ENCODE peak calls at places on chromosomes 16 and 17, in six cellular contexts. G is nephron progenitor cell, Q is suprapubic skin, V is activated B cell treated with CpG ODN at 0.5 μM for 24 hours, F is mammary epithelial cell, T is endothelial cell. Y is an unnamed sample.

GRCh38 chr17:41645371-41646063 is 21.1 kb upstream of the KRT17 start:
- DNase-seq in G (no peak), Q (no peak), V (no peak), F (peak), T (no peak), Y (no peak)

GRCh38 chr17:12619444-12620199 is 46.1 kb upstream of the MYOCD start:
- DNase-seq in G (no peak), Q (no peak), V (no peak), F (no peak), T (no peak), Y (no peak)

GRCh38 chr16:5982979-5983378 is 885.4 kb upstream of the EEF2KMT start:
- DNase-seq in G (no peak), Q (no peak), V (no peak), F (no peak), T (no peak), Y (no peak)

GRCh38 chr17:55693244-55694216 is 29.1 kb downstream of the TMEM100 start:
- DNase-seq in G (no peak), Q (no peak), V (no peak), F (no peak), T (no peak), Y (no peak)

GRCh38 chr17:35214192-35214591 is 20.0 kb upstream of the SLC35G3 start:
- DNase-seq in G (no peak), Q (no peak), V (no peak), F (no peak), T (no peak), Y (no peak)

GRCh38 chr17:333626-334396 is 18.8 kb downstream of the RPH3AL start:
- DNase-seq in G (peak), Q (peak), V (no peak), F (no peak), T (no peak), Y (no peak)

GRCh38 chr17:74814453-74814852 is 38.3 kb upstream of the NAT9 start:
- DNase-seq in G (no peak), Q (no peak), V (no peak), F (no peak), T (no peak), Y (no peak)

GRCh38 chr17:16449121-16449570 is 33.8 kb downstream of the TRPV2 start:
- DNase-seq in G (no peak), Q (no peak), V (no peak), F (peak), T (no peak), Y (no peak)

GRCh38 chr17:69810326-69811035 is 264.5 kb upstream of the KCNJ16 start:
- DNase-seq in G (no peak), Q (no peak), V (no peak), F (peak), T (no peak), Y (no peak)

GRCh38 chr16:75591001-75591852 is 25.0 kb downstream of the GABARAPL2 start:
- DNase-seq in G (no peak), Q (no peak), V (no peak), F (no peak), T (no peak), Y (no peak)

GRCh38 chr16:31471241-31471874 is 594 bp upstream of the TGFB1I1 start:
- DNase-seq in G (no peak), Q (no peak), V (no peak), F (no peak), T (no peak), Y (no peak)

GRCh38 chr16:86252596-86252995 is 257.7 kb upstream of the FOXF1 start:
- DNase-seq in G (peak), Q (no peak), V (no peak), F (peak), T (peak), Y (no peak)

GRCh38 chr16:48321307-48322036 is 63.7 kb downstream of the SIAH1 start:
- DNase-seq in G (no peak), Q (no peak), V (no peak), F (peak), T (no peak), Y (no peak)

GRCh38 chr17:15457723-15458094 is 9.7 kb downstream of the CDRT4 start:
- DNase-seq in G (no peak), Q (no peak), V (no peak), F (no peak), T (no peak), Y (no peak)

GRCh38 chr17:46995841-46996571 is 17.0 kb upstream of the RPRML start:
- DNase-seq in G (no peak), Q (no peak), V (no peak), F (peak), T (no peak), Y (no peak)

GRCh38 chr16:47734987-47735594 is 274.0 kb downstream of the PHKB start:
- DNase-seq in G (no peak), Q (no peak), V (no peak), F (no peak), T (no peak), Y (no peak)

GRCh38 chr16:56988161-56988947 is 1.0 kb upstream of the NLRC5 start:
- DNase-seq in G (no peak), Q (peak), V (no peak), F (no peak), T (no peak), Y (no peak)

GRCh38 chr17:177762-178161 is 3.7 kb downstream of the DOC2B start:
- DNase-seq in G (no peak), Q (no peak), V (no peak), F (no peak), T (no peak), Y (no peak)

GRCh38 chr17:35825206-35825605 is 15.9 kb downstream of the TAF15 start:
- DNase-seq in G (no peak), Q (no peak), V (no peak), F (no peak), T (no peak), Y (no peak)

GRCh38 chr16:2513405-2514332 is at the start of gene ATP6V0C:
- DNase-seq in G (peak), Q (peak), V (peak), F (peak), T (peak), Y (peak)

GRCh38 chr17:57938061-57938502 is 17.1 kb downstream of the CUEDC1 start:
- DNase-seq in G (no peak), Q (no peak), V (no peak), F (no peak), T (no peak), Y (no peak)

GRCh38 chr17:57940653-57941329 is 14.4 kb downstream of the CUEDC1 start:
- DNase-seq in G (no peak), Q (no peak), V (peak), F (no peak), T (no peak), Y (peak)

GRCh38 chr16:81758376-81758775 is 20.7 kb upstream of the PLCG2 start:
- DNase-seq in G (no peak), Q (no peak), V (no peak), F (peak), T (no peak), Y (no peak)

GRCh38 chr17:8062807-8063483 is 24.1 kb downstream of the ALOX15B start:
- DNase-seq in G (no peak), Q (no peak), V (no peak), F (no peak), T (no peak), Y (no peak)

GRCh38 chr17:65564793-65565192 is 3.3 kb upstream of the AXIN2 start:
- DNase-seq in G (peak), Q (no peak), V (no peak), F (no peak), T (no peak), Y (no peak)

GRCh38 chr17:71142333-71142732 is 973.0 kb downstream of the KCNJ2 start:
- DNase-seq in G (no peak), Q (no peak), V (no peak), F (no peak), T (no peak), Y (no peak)

GRCh38 chr16:7835032-7835431 is 502.4 kb downstream of the RBFOX1 start:
- DNase-seq in G (no peak), Q (no peak), V (no peak), F (no peak), T (no peak), Y (no peak)

GRCh38 chr16:78130950-78131349 is 31.5 kb downstream of the WWOX start:
- DNase-seq in G (no peak), Q (no peak), V (no peak), F (no peak), T (no peak), Y (no peak)

GRCh38 chr17:49509588-49509917 is 14.5 kb downstream of the NGFR start:
- DNase-seq in G (no peak), Q (no peak), V (no peak), F (no peak), T (no peak), Y (no peak)

GRCh38 chr17:64736804-64737492 is 74.8 kb upstream of the SMURF2 start:
- DNase-seq in G (no peak), Q (peak), V (no peak), F (peak), T (peak), Y (no peak)

GRCh38 chr17:9729735-9730420 is 61.5 kb downstream of the DHRS7C start:
- DNase-seq in G (no peak), Q (no peak), V (no peak), F (peak), T (no peak), Y (no peak)

GRCh38 chr16:85734311-85735017 is 16.4 kb downstream of the C16orf74 start:
- DNase-seq in G (no peak), Q (no peak), V (no peak), F (no peak), T (no peak), Y (no peak)

GRCh38 chr17:33949100-33949499 is 306.0 kb upstream of the CCL2 start:
- DNase-seq in G (peak), Q (peak), V (no peak), F (no peak), T (peak), Y (no peak)

GRCh38 chr16:16109453-16110110 is 113.7 kb downstream of the ABCC6 start:
- DNase-seq in G (no peak), Q (no peak), V (no peak), F (no peak), T (no peak), Y (no peak)

GRCh38 chr17:83152745-83153611 is 73.6 kb downstream of the METRNL start:
- DNase-seq in G (no peak), Q (no peak), V (no peak), F (no peak), T (no peak), Y (peak)

GRCh38 chr17:13646411-13646810 is 44.7 kb upstream of the HS3ST3A1 start:
- DNase-seq in G (no peak), Q (no peak), V (no peak), F (no peak), T (no peak), Y (no peak)

GRCh38 chr16:19213885-19214284 is 45.8 kb downstream of the SYT17 start:
- DNase-seq in G (no peak), Q (no peak), V (no peak), F (no peak), T (no peak), Y (no peak)
- TF ChIP-seq CTCF in G (no peak), Q (no peak), V (no peak), F (no peak), T (no peak), Y (no peak)

DNA sequence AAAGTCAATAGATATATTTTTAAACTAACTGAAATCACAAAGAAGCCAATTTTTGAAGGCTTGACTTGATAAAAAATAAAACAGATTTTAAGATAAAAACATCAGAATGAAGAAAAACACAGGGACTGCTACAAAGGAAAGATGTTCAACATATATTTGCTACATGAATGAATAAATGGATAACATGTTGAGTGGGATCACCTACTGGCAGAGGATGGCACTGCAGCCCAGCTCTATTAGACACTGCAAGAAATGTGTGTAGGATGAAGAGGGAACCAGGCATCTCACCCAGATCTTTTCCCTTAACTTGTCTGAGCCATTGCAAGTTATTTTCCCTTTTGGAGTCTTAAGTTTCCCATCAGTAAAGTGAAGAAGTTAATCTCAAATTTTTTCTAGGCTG is 4.2 kb downstream of the AIPL1 start:
- DNase-seq in G (no peak), Q (no peak), V (no peak), F (no peak), T (no peak), Y (no peak)
- TF ChIP-seq CTCF in G (no peak), Q (no peak), V (no peak), F (peak), T (peak), Y (no peak)

DNA sequence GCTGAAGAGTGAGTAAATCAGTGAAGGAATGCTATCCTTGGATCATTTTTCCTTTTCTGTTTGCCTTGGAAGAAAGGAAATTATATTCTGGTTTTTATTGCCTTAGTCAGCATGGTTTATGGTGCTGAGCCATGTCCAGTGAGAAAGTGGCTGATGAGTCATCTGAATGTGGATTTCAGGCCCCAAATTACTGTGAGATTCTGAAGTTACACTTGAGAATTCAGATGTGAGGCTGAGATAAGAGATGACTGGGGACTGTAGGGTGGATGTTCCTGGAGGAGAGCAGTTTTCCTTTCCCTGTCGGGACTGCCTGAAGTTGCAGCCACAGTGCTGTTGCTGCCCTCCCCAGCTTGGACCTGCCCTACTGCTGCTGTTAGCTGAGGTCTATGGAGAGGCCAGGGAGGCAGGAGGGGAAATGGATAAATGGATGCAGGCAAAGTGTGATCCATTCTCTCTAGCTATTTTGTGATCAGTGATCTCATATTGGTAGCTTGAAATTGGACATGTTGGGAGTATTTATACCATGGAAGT is 4.2 kb upstream of the MAP3K14 start:
- DNase-seq in G (no peak), Q (no peak), V (no peak), F (peak), T (no peak), Y (no peak)
- TF ChIP-seq CTCF in G (no peak), Q (no peak), V (no peak), F (no peak), T (no peak), Y (no peak)

DNA sequence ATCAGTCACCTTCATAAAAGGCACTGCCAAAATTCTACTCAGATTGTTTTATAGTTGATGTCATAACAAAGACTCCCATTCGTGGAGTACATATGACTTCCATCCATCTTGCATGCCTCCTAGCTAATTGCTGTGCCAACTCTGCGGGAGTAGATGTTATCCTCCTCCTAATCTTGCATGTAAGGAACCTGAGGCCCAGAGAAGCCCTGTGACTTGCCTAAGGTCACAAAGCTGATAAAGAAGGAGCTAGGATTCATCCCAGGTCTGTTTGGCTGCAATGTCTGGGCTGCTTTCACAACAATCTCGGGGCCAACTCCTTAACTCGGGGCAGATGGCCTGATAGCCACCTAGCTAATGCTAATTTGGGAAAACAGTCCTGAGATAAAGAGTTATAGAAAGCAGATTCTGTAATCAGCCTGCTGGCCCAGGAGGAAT is 87.3 kb downstream of the YPEL2 start:
- DNase-seq in G (no peak), Q (no peak), V (no peak), F (no peak), T (no peak), Y (no peak)
- TF ChIP-seq CTCF in G (no peak), Q (no peak), V (no peak), F (no peak), T (no peak), Y (no peak)

DNA sequence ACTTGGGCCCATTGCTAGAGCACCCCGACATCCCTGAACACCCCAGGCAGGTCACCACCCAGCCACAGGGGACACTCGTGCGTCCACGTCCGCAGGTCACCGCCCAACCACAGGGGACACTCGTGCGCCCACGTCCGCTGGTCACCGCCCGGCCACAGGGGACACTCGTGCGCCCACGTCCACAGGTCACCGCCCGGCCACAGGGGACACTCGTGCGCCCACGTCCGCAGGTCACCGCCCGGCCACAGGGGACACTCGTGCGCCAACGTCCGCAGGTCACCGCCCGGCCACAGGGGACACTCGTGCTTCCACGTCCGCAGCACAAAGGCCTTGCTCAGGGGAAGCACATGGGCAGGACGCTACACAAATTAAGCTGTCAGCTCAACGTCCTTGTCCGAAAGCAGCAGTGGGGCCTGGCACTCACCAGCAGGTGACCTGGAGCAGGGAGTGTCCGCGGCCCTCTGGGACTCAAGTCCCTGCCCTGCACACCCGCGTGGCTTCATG is 17.7 kb downstream of the GALNS start:
- DNase-seq in G (no peak), Q (no peak), V (no peak), F (no peak), T (no peak), Y (no peak)
- TF ChIP-seq CTCF in G (no peak), Q (no peak), V (no peak), F (no peak), T (peak), Y (no peak)

GRCh38 chr16:71883849-71884638 is at the start of gene ZNF821:
- DNase-seq in G (peak), Q (no peak), V (peak), F (peak), T (peak), Y (peak)
- TF ChIP-seq CTCF in G (peak), Q (no peak), V (no peak), F (no peak), T (peak), Y (no peak)

GRCh38 chr17:77049440-77049839 is 91.3 kb upstream of the SEC14L1 start:
- DNase-seq in G (no peak), Q (no peak), V (no peak), F (no peak), T (no peak), Y (no peak)
- TF ChIP-seq CTCF in G (no peak), Q (no peak), V (no peak), F (no peak), T (no peak), Y (no peak)

GRCh38 chr17:2337152-2337810 is at the start of gene SGSM2:
- DNase-seq in G (peak), Q (no peak), V (peak), F (no peak), T (peak), Y (peak)

GRCh38 chr17:2335726-2336214 is 487 bp downstream of the TSR1 start:
- DNase-seq in G (peak), Q (no peak), V (no peak), F (no peak), T (peak), Y (no peak)

GRCh38 chr17:2331303-2331702 is 5.0 kb downstream of the TSR1 start:
- DNase-seq in G (no peak), Q (peak), V (no peak), F (no peak), T (no peak), Y (no peak)

GRCh38 chr17:2337811-2338657 is 733 bp downstream of the SGSM2 start:
- DNase-seq in G (peak), Q (no peak), V (peak), F (peak), T (peak), Y (peak)

DNA sequence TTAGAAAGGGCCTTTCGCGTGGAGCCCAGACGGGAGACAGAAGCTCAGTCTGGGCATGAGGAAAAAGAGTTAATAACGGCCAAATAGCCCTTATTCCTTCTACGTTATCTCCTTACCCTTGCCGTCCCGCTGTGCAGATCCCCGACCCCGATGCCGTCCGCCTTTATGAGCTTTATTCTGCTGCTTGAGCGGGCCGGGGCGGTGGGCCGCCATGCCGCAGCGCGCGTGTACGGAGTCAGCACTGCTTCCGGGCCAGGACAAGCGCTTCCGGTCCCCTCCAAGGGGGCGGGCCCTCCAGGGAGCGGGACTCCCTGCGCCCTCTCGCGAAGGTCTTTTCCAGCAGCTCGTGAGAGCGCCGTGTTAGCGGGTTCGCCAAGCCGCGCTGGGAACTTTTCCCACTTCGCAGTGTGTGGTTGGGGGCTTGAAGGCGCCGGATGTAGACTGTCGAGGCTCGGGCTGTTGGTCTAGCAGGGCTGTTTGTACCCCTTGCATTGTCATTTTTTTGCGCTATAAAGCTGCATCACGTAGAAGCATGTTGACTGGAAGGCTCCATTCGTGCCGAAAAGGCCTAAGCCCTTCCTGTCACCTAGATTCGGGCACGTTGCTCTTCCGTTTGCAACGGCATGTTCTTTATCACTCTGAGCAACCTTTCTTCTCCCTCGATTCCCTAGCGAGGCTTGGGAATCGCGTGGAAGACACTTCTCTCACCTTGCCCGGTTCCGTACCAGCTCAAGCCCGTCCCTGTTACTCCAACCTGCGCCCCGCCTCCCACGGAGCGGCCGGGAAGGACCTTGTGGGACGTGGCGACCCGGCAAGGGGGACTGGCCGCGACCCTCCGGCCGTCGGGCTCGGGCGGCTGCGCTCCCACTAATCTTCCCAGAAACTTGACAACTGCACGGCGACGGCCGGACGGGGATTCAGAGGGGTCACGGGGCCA is at the start of gene TSR1:
- DNase-seq in G (peak), Q (peak), V (peak), F (peak), T (peak), Y (peak)
- TF ChIP-seq CTCF in G (no peak), Q (peak), V (no peak), F (no peak), T (no peak), Y (peak)